ENCODE peak calls at places on chromosomes 6 and 20, in seven cellular contexts. W is HepG2, F is ovary, B is uterus, D is adrenal gland, Z is IMR-90, X is spleen. H is an unnamed sample.

GRCh38 chr6:115798229-115798628 is 262.5 kb downstream of the FRK start:
- DNase-seq in X (no peak), D (no peak), Z (no peak), W (no peak), F (no peak), B (no peak), H (no peak)

GRCh38 chr20:24701027-24701426 is 231.6 kb downstream of the SYNDIG1 start:
- DNase-seq in D (no peak), F (no peak), W (no peak), X (no peak), Z (no peak), B (no peak), H (peak; percentile 78)

GRCh38 chr20:52833901-52834300 is 138.3 kb upstream of the TSHZ2 start:
- DNase-seq in F (no peak), B (no peak), X (no peak), D (no peak), W (no peak), Z (no peak), H (no peak)

GRCh38 chr6:102961902-102962301 is 1568.4 kb downstream of the GRIK2 start:
- DNase-seq in Z (no peak), D (no peak), X (no peak), B (no peak), W (no peak), F (no peak), H (no peak)

GRCh38 chr6:132365319-132365907 is 35.9 kb downstream of the MOXD1 start:
- DNase-seq in D (peak; percentile 55), W (no peak), X (no peak), F (no peak), B (no peak), Z (no peak), H (no peak)

GRCh38 chr6:89580997-89581666 is 57.4 kb downstream of the LYRM2 start:
- DNase-seq in X (no peak), Z (no peak), D (no peak), F (no peak), W (no peak), B (no peak), H (no peak)

GRCh38 chr6:100726741-100727140 is 154.4 kb downstream of the ASCC3 start:
- DNase-seq in F (no peak), X (no peak), Z (peak; percentile 36), B (no peak), D (no peak), W (no peak), H (no peak)

GRCh38 chr6:145023116-145023726 is 712.1 kb downstream of the EPM2A start:
- DNase-seq in Z (no peak), F (no peak), X (no peak), B (no peak), D (no peak), W (no peak), H (no peak)

GRCh38 chr6:121912905-121913304 is 477.5 kb downstream of the GJA1 start:
- DNase-seq in B (no peak), X (no peak), D (no peak), W (no peak), F (no peak), Z (no peak), H (no peak)

GRCh38 chr6:53919881-53920360 is 125.1 kb downstream of the LRRC1 start:
- DNase-seq in W (no peak), X (no peak), F (no peak), D (no peak), Z (no peak), B (no peak), H (no peak)

GRCh38 chr6:102415891-102416290 is 1022.4 kb downstream of the GRIK2 start:
- DNase-seq in D (no peak), B (no peak), X (no peak), Z (no peak), F (no peak), W (no peak), H (no peak)

GRCh38 chr20:10536531-10536930 is 101.4 kb downstream of the SLX4IP start:
- DNase-seq in X (no peak), D (no peak), B (no peak), F (no peak), Z (peak; percentile 68), W (peak; percentile 61), H (no peak)

GRCh38 chr6:40931927-40932326 is 107.1 kb downstream of the UNC5CL start:
- DNase-seq in W (no peak), X (no peak), F (no peak), B (no peak), Z (peak; percentile 78), D (no peak), H (no peak)

GRCh38 chr6:113774122-113774835 is 82.9 kb upstream of the MARCKS start:
- DNase-seq in Z (peak; percentile 73), B (no peak), F (no peak), D (no peak), W (no peak), X (no peak), H (no peak)

GRCh38 chr6:26611599-26611998 is 14.8 kb downstream of the ABT1 start:
- DNase-seq in F (no peak), W (no peak), X (no peak), Z (no peak), B (no peak), D (no peak), H (no peak)

GRCh38 chr6:13873288-13874190 is 51.2 kb upstream of the RNF182 start:
- DNase-seq in Z (no peak), X (peak; percentile 93), W (peak; percentile 69), D (peak; percentile 54), B (peak; percentile 38), F (peak; percentile 50), H (peak; percentile 67)

GRCh38 chr20:48951041-48951440 is 29.5 kb downstream of the ARFGEF2 start:
- DNase-seq in F (no peak), Z (no peak), W (no peak), D (no peak), B (no peak), X (no peak), H (no peak)

DNA sequence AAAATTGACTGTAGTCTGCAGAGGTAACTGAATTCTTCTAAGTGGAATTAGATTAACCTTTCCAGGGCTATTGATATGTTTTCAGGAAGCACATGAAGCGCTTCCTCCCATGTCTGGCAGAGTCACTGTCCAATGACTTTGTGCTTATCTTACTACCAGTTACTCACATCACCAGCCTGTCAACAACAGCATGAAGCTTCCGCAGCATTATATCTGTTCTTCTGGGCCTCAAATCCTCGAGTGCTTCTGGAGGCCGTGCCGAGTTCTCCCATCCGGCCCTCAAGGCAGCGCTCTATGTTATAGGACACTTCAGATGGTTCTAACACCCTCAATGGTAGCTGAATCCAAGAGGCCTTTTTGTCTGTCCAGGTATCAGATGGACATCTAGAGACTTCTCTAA is 33.2 kb downstream of the PSMG4 start:
- DNase-seq in F (no peak), W (no peak), Z (no peak), D (no peak), X (peak; percentile 44), B (peak; percentile 6), H (no peak)
- TF ChIP-seq POLR2A in F (no peak), W (no peak), Z (no peak), D (no peak), X (no peak), B (no peak), H (no peak)

GRCh38 chr20:36835025-36835424 is 40.9 kb upstream of the TLDC2 start:
- DNase-seq in W (no peak), Z (no peak), F (no peak), X (no peak), D (peak; percentile 82), B (no peak), H (no peak)

GRCh38 chr20:36835453-36836198 is 40.3 kb upstream of the TLDC2 start:
- DNase-seq in B (peak; percentile 95), X (peak; percentile 97), W (no peak), Z (peak; percentile 96), F (peak; percentile 93), D (peak; percentile 97), H (no peak)

GRCh38 chr20:36833275-36834020 is 42.5 kb upstream of the TLDC2 start:
- DNase-seq in D (no peak), W (no peak), F (peak; percentile 70), B (peak; percentile 66), Z (peak; percentile 95), X (no peak), H (no peak)

GRCh38 chr20:36836591-36837329 is 39.2 kb upstream of the TLDC2 start:
- DNase-seq in D (peak; percentile 90), F (peak; percentile 67), X (peak; percentile 90), W (peak; percentile 89), Z (peak; percentile 57), B (peak; percentile 60), H (no peak)

GRCh38 chr20:36839150-36839549 is 36.8 kb upstream of the TLDC2 start:
- DNase-seq in D (no peak), B (no peak), Z (no peak), W (no peak), F (no peak), X (no peak), H (no peak)
- TF ChIP-seq POLR2A in D (no peak), B (no peak), Z (no peak), W (no peak), F (no peak), X (no peak), H (no peak)

GRCh38 chr20:58997141-58997770 is 9.8 kb downstream of the CTSZ start:
- DNase-seq in Z (no peak), D (no peak), X (no peak), F (no peak), B (no peak), W (no peak), H (no peak)

GRCh38 chr20:58994390-58995159 is 12.5 kb downstream of the CTSZ start:
- DNase-seq in Z (no peak), W (no peak), X (peak; percentile 72), B (no peak), F (no peak), D (no peak), H (no peak)

GRCh38 chr20:58993332-58994248 is 12.5 kb downstream of the NELFCD start:
- DNase-seq in D (no peak), B (peak; percentile 13), X (peak; percentile 64), F (no peak), Z (no peak), W (no peak), H (no peak)

GRCh38 chr20:58996226-58996611 is 10.8 kb downstream of the CTSZ start:
- DNase-seq in D (no peak), F (no peak), X (no peak), Z (no peak), W (no peak), B (no peak), H (no peak)

GRCh38 chr20:58995461-58996225 is 11.4 kb downstream of the CTSZ start:
- DNase-seq in D (no peak), F (no peak), B (no peak), X (peak; percentile 44), W (peak; percentile 96), Z (no peak), H (no peak)
- TF ChIP-seq POLR2A in D (no peak), F (no peak), B (no peak), X (no peak), W (no peak), Z (no peak), H (no peak)

GRCh38 chr6:73455865-73456629 is 4.0 kb upstream of the CGAS start:
- DNase-seq in F (no peak), X (no peak), D (no peak), B (no peak), Z (peak; percentile 41), W (peak; percentile 50), H (no peak)

GRCh38 chr6:73451166-73452106 is 661 bp downstream of the CGAS start:
- DNase-seq in B (peak; percentile 21), D (no peak), Z (peak; percentile 43), X (peak; percentile 92), F (peak; percentile 55), W (no peak), H (no peak)

DNA sequence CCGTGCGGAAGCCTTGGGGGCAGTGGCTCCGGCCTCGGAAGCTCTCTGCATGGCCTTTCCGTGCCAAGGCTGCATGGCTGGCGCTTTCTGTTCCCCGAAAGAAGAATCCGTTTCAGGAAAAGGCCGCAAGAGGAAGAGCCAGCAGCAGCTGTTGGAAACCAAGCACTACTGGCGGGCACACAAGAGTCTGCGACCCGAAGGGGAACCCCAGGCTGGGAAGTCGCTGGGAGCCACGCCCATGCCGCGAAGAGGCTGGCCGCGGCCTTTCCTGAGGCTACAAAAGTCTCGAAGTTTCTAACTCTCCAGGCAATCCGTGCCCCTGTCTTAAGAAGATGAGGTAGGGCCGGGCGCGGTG is at the start of gene CGAS:
- DNase-seq in Z (peak; percentile 62), B (peak; percentile 57), D (peak; percentile 81), F (peak; percentile 58), X (peak; percentile 96), W (no peak), H (no peak)
- TF ChIP-seq POLR2A in Z (no peak), B (no peak), D (no peak), F (no peak), X (no peak), W (no peak), H (no peak)